ENCODE peak calls at places on chromosomes 4 and X, in six cellular contexts. One of them, this sample, is unnamed. For H3K4me1, the result is how much of the 10 kb centered on the place peaks cover.

GRCh38 chr4:171813195-171813955 is at the start of gene GALNTL6:
- DNase-seq in GM12878: no peak
- DNase-seq in aorta: peak
- DNase-seq in thyroid gland: no peak
- DNase-seq in PC-9: no peak
- DNase-seq in SJSA1: no peak
- DNase-seq in this sample: no peak

GRCh38 chr4:73257995-73258667 is 467 bp downstream of the ANKRD17 start:
- DNase-seq in GM12878: no peak
- DNase-seq in aorta: no peak
- DNase-seq in thyroid gland: peak
- DNase-seq in PC-9: no peak
- DNase-seq in SJSA1: no peak
- DNase-seq in this sample: peak

GRCh38 chr4:145890689-145891088 is 47.9 kb downstream of the ZNF827 start:
- DNase-seq in GM12878: no peak
- DNase-seq in aorta: no peak
- DNase-seq in thyroid gland: no peak
- DNase-seq in PC-9: no peak
- DNase-seq in SJSA1: no peak
- DNase-seq in this sample: no peak

GRCh38 chr4:7419961-7420660 is 14.6 kb downstream of the PSAPL1 start:
- DNase-seq in GM12878: no peak
- DNase-seq in aorta: peak
- DNase-seq in thyroid gland: peak
- DNase-seq in PC-9: no peak
- DNase-seq in SJSA1: peak
- DNase-seq in this sample: no peak

GRCh38 chr4:123501733-123502132 is 105.1 kb downstream of the SPRY1 start:
- DNase-seq in GM12878: no peak
- DNase-seq in aorta: no peak
- DNase-seq in thyroid gland: no peak
- DNase-seq in PC-9: no peak
- DNase-seq in SJSA1: no peak
- DNase-seq in this sample: no peak

GRCh38 chr4:73947239-73947985 is 34.4 kb downstream of the PF4 start:
- DNase-seq in GM12878: no peak
- DNase-seq in aorta: no peak
- DNase-seq in thyroid gland: no peak
- DNase-seq in PC-9: no peak
- DNase-seq in SJSA1: no peak
- DNase-seq in this sample: no peak

GRCh38 chr4:52939325-52939724 is 77.2 kb downstream of the RASL11B start:
- DNase-seq in GM12878: no peak
- DNase-seq in aorta: no peak
- DNase-seq in thyroid gland: no peak
- DNase-seq in PC-9: no peak
- DNase-seq in SJSA1: no peak
- DNase-seq in this sample: no peak

GRCh38 chrX:40449396-40449795 is 131.4 kb upstream of the ATP6AP2 start:
- DNase-seq in GM12878: no peak
- DNase-seq in aorta: no peak
- DNase-seq in thyroid gland: peak
- DNase-seq in PC-9: no peak
- DNase-seq in SJSA1: no peak
- DNase-seq in this sample: peak

GRCh38 chrX:47146936-47147859 is 2.2 kb downstream of the RBM10 start:
- DNase-seq in GM12878: no peak
- DNase-seq in aorta: no peak
- DNase-seq in thyroid gland: no peak
- DNase-seq in PC-9: no peak
- DNase-seq in SJSA1: no peak
- DNase-seq in this sample: no peak

GRCh38 chr4:59553063-59553738 is 1646.9 kb upstream of the ADGRL3 start:
- DNase-seq in GM12878: peak
- DNase-seq in aorta: no peak
- DNase-seq in thyroid gland: no peak
- DNase-seq in PC-9: peak
- DNase-seq in SJSA1: no peak
- DNase-seq in this sample: no peak

GRCh38 chr4:30616943-30617646 is 103.1 kb upstream of the PCDH7 start:
- DNase-seq in GM12878: no peak
- DNase-seq in aorta: no peak
- DNase-seq in thyroid gland: no peak
- DNase-seq in PC-9: no peak
- DNase-seq in SJSA1: no peak
- DNase-seq in this sample: no peak

GRCh38 chrX:15546745-15547144 is 46.1 kb downstream of the BMX start:
- DNase-seq in GM12878: no peak
- DNase-seq in aorta: no peak
- DNase-seq in thyroid gland: no peak
- DNase-seq in PC-9: no peak
- DNase-seq in SJSA1: no peak
- DNase-seq in this sample: no peak

GRCh38 chr4:7649411-7649740 is 214.6 kb upstream of the PSAPL1 start:
- DNase-seq in GM12878: no peak
- DNase-seq in aorta: peak
- DNase-seq in thyroid gland: no peak
- DNase-seq in PC-9: no peak
- DNase-seq in SJSA1: no peak
- DNase-seq in this sample: no peak

GRCh38 chrX:40483502-40483901 is 97.3 kb upstream of the ATP6AP2 start:
- DNase-seq in GM12878: no peak
- DNase-seq in aorta: no peak
- DNase-seq in thyroid gland: no peak
- DNase-seq in PC-9: no peak
- DNase-seq in SJSA1: no peak
- DNase-seq in this sample: no peak

GRCh38 chr4:182325848-182326255 is 82.7 kb downstream of the TENM3 start:
- DNase-seq in GM12878: no peak
- DNase-seq in aorta: no peak
- DNase-seq in thyroid gland: no peak
- DNase-seq in PC-9: no peak
- DNase-seq in SJSA1: no peak
- DNase-seq in this sample: no peak

GRCh38 chr4:87150498-87151261 is 69.7 kb downstream of the KLHL8 start:
- DNase-seq in GM12878: peak
- DNase-seq in aorta: no peak
- DNase-seq in thyroid gland: peak
- DNase-seq in PC-9: peak
- DNase-seq in SJSA1: peak
- DNase-seq in this sample: peak

GRCh38 chr4:38489924-38490639 is 173.9 kb upstream of the KLF3 start:
- DNase-seq in GM12878: no peak
- DNase-seq in aorta: no peak
- DNase-seq in thyroid gland: peak
- DNase-seq in PC-9: peak
- DNase-seq in SJSA1: no peak
- DNase-seq in this sample: peak

GRCh38 chrX:12974797-12975669 is at the start of gene TMSB4X:
- DNase-seq in GM12878: no peak
- DNase-seq in aorta: peak
- DNase-seq in thyroid gland: peak
- DNase-seq in PC-9: peak
- DNase-seq in SJSA1: peak
- DNase-seq in this sample: peak

GRCh38 chrX:12972867-12973560 is 1.9 kb upstream of the TMSB4X start:
- DNase-seq in GM12878: no peak
- DNase-seq in aorta: no peak
- DNase-seq in thyroid gland: no peak
- DNase-seq in PC-9: no peak
- DNase-seq in SJSA1: no peak
- DNase-seq in this sample: no peak

GRCh38 chrX:12975670-12975965 is 708 bp downstream of the TMSB4X start:
- DNase-seq in GM12878: no peak
- DNase-seq in aorta: peak
- DNase-seq in thyroid gland: peak
- DNase-seq in PC-9: no peak
- DNase-seq in SJSA1: no peak
- DNase-seq in this sample: no peak

GRCh38 chrX:12973561-12974216 is 1.2 kb upstream of the TMSB4X start:
- DNase-seq in GM12878: no peak
- DNase-seq in aorta: no peak
- DNase-seq in thyroid gland: no peak
- DNase-seq in PC-9: no peak
- DNase-seq in SJSA1: no peak
- DNase-seq in this sample: no peak

GRCh38 chrX:12974217-12974796 is 603 bp upstream of the TMSB4X start:
- DNase-seq in GM12878: no peak
- DNase-seq in aorta: peak
- DNase-seq in thyroid gland: no peak
- DNase-seq in PC-9: peak
- DNase-seq in SJSA1: peak
- DNase-seq in this sample: no peak
- H3K4me1 ChIP-seq in GM12878: under half
- H3K4me1 ChIP-seq in aorta: under half
- H3K4me1 ChIP-seq in thyroid gland: under half
- H3K4me1 ChIP-seq in PC-9: under half
- H3K4me1 ChIP-seq in SJSA1: under half
- H3K4me1 ChIP-seq in this sample: under half

GRCh38 chr4:102606846-102607440 is 105.8 kb downstream of the NFKB1 start:
- DNase-seq in GM12878: no peak
- DNase-seq in aorta: no peak
- DNase-seq in thyroid gland: no peak
- DNase-seq in PC-9: no peak
- DNase-seq in SJSA1: no peak
- DNase-seq in this sample: no peak
- H3K4me1 ChIP-seq in GM12878: under half
- H3K4me1 ChIP-seq in aorta: under half
- H3K4me1 ChIP-seq in thyroid gland: under half
- H3K4me1 ChIP-seq in PC-9: under half
- H3K4me1 ChIP-seq in SJSA1: under half
- H3K4me1 ChIP-seq in this sample: under half

GRCh38 chr4:51895816-51896408 is 53.0 kb downstream of the DCUN1D4 start:
- DNase-seq in GM12878: peak
- DNase-seq in aorta: no peak
- DNase-seq in thyroid gland: peak
- DNase-seq in PC-9: peak
- DNase-seq in SJSA1: peak
- DNase-seq in this sample: peak
- H3K4me1 ChIP-seq in GM12878: under half
- H3K4me1 ChIP-seq in aorta: under half
- H3K4me1 ChIP-seq in thyroid gland: under half
- H3K4me1 ChIP-seq in PC-9: under half
- H3K4me1 ChIP-seq in SJSA1: under half
- H3K4me1 ChIP-seq in this sample: under half

GRCh38 chr4:24589448-24589847 is 5.1 kb upstream of the DHX15 start:
- DNase-seq in GM12878: no peak
- DNase-seq in aorta: no peak
- DNase-seq in thyroid gland: no peak
- DNase-seq in PC-9: no peak
- DNase-seq in SJSA1: no peak
- DNase-seq in this sample: no peak

GRCh38 chr4:24583451-24584174 is 741 bp downstream of the DHX15 start:
- DNase-seq in GM12878: no peak
- DNase-seq in aorta: peak
- DNase-seq in thyroid gland: peak
- DNase-seq in PC-9: peak
- DNase-seq in SJSA1: peak
- DNase-seq in this sample: peak

GRCh38 chr4:24588216-24588954 is 4.0 kb upstream of the DHX15 start:
- DNase-seq in GM12878: no peak
- DNase-seq in aorta: no peak
- DNase-seq in thyroid gland: no peak
- DNase-seq in PC-9: no peak
- DNase-seq in SJSA1: no peak
- DNase-seq in this sample: no peak

GRCh38 chr4:24582235-24582863 is 2.0 kb downstream of the DHX15 start:
- DNase-seq in GM12878: no peak
- DNase-seq in aorta: no peak
- DNase-seq in thyroid gland: no peak
- DNase-seq in PC-9: no peak
- DNase-seq in SJSA1: no peak
- DNase-seq in this sample: no peak

DNA sequence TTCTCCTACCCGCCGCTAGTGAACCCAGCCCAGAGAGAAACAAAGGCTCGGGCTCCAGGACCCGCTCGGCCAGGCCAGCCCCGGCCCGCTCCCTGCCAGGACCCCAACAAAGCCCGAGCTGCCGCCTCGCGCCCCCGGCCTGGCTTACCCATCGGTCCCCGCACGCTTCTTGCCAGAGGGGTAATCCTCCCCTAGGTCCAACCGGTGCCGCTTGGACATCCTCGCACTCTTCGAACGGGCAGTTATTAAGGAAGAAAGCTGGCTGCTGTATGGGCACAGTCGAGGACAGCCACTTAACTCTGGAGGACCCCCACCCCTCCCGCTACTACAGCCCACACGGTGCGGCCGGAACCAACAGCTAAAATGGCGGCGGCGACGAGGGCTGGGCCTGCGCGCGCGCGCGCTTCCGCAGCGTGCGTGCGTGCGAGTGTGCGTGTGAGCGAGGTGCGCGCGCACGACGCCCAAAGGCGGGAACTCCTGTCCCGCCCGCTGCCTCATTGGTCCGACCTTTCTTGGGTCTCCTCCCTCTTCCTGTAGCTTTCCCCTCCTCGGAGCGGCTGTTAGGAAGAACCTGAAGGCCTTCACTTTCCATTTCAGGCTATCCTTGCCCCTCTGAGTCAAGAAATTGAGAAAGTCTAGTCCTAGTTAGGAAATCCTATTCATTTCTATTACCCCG is at the start of gene DHX15:
- DNase-seq in GM12878: peak
- DNase-seq in aorta: peak
- DNase-seq in thyroid gland: peak
- DNase-seq in PC-9: peak
- DNase-seq in SJSA1: peak
- DNase-seq in this sample: peak
- H3K4me1 ChIP-seq in GM12878: under half
- H3K4me1 ChIP-seq in aorta: under half
- H3K4me1 ChIP-seq in thyroid gland: under half
- H3K4me1 ChIP-seq in PC-9: under half
- H3K4me1 ChIP-seq in SJSA1: under half
- H3K4me1 ChIP-seq in this sample: under half

GRCh38 chr4:82436780-82437179 is 6.4 kb downstream of the ENOPH1 start:
- DNase-seq in GM12878: no peak
- DNase-seq in aorta: no peak
- DNase-seq in thyroid gland: no peak
- DNase-seq in PC-9: no peak
- DNase-seq in SJSA1: no peak
- DNase-seq in this sample: no peak
- H3K4me1 ChIP-seq in GM12878: under half
- H3K4me1 ChIP-seq in aorta: under half
- H3K4me1 ChIP-seq in thyroid gland: under half
- H3K4me1 ChIP-seq in PC-9: under half
- H3K4me1 ChIP-seq in SJSA1: under half
- H3K4me1 ChIP-seq in this sample: under half

GRCh38 chr4:4860381-4860802 is 927 bp downstream of the MSX1 start:
- DNase-seq in GM12878: no peak
- DNase-seq in aorta: no peak
- DNase-seq in thyroid gland: no peak
- DNase-seq in PC-9: no peak
- DNase-seq in SJSA1: no peak
- DNase-seq in this sample: no peak
- H3K4me1 ChIP-seq in GM12878: under half
- H3K4me1 ChIP-seq in aorta: under half
- H3K4me1 ChIP-seq in thyroid gland: under half
- H3K4me1 ChIP-seq in PC-9: under half
- H3K4me1 ChIP-seq in SJSA1: under half
- H3K4me1 ChIP-seq in this sample: under half

GRCh38 chr4:67555447-67555846 is 3.1 kb upstream of the STAP1 start:
- DNase-seq in GM12878: no peak
- DNase-seq in aorta: no peak
- DNase-seq in thyroid gland: no peak
- DNase-seq in PC-9: no peak
- DNase-seq in SJSA1: no peak
- DNase-seq in this sample: no peak
- H3K4me1 ChIP-seq in GM12878: under half
- H3K4me1 ChIP-seq in aorta: under half
- H3K4me1 ChIP-seq in thyroid gland: under half
- H3K4me1 ChIP-seq in PC-9: under half
- H3K4me1 ChIP-seq in SJSA1: under half
- H3K4me1 ChIP-seq in this sample: under half

GRCh38 chrX:144801786-144802185 is 445.5 kb upstream of the SPANXN1 start:
- DNase-seq in GM12878: no peak
- DNase-seq in aorta: no peak
- DNase-seq in thyroid gland: no peak
- DNase-seq in PC-9: peak
- DNase-seq in SJSA1: no peak
- DNase-seq in this sample: no peak
- H3K4me1 ChIP-seq in GM12878: under half
- H3K4me1 ChIP-seq in aorta: under half
- H3K4me1 ChIP-seq in thyroid gland: under half
- H3K4me1 ChIP-seq in PC-9: under half
- H3K4me1 ChIP-seq in SJSA1: under half
- H3K4me1 ChIP-seq in this sample: under half

This sample was measured in prostate gland.